ENCODE peak calls at places on chromosomes 1 and 21, in seven cellular contexts. One of them, this sample, is unnamed.

GRCh38 chr1:66436378-66437135 is 97.4 kb upstream of the SGIP1 start:
- DNase-seq in activated naive CD4-positive, alpha-beta T cell treated with Interleukin-2 at 50 U/mL for 16 hours: peak; percentile 68
- DNase-seq in effector CD8-positive, alpha-beta T cell: no peak
- DNase-seq in HTR-8/SVneo: peak; percentile 24
- DNase-seq in CD8-positive, alpha-beta T cell: no peak
- DNase-seq in A673: peak; percentile 46
- DNase-seq in AG09309: peak; percentile 88
- DNase-seq in this sample: no peak

GRCh38 chr1:41900611-41901444 is 17.9 kb downstream of the HIVEP3 start:
- DNase-seq in activated naive CD4-positive, alpha-beta T cell treated with Interleukin-2 at 50 U/mL for 16 hours: no peak
- DNase-seq in effector CD8-positive, alpha-beta T cell: no peak
- DNase-seq in HTR-8/SVneo: peak; percentile 57
- DNase-seq in CD8-positive, alpha-beta T cell: no peak
- DNase-seq in A673: no peak
- DNase-seq in AG09309: no peak
- DNase-seq in this sample: no peak

GRCh38 chr1:160519542-160520435 is 3.3 kb downstream of the SLAMF6 start:
- DNase-seq in activated naive CD4-positive, alpha-beta T cell treated with Interleukin-2 at 50 U/mL for 16 hours: peak; percentile 26
- DNase-seq in effector CD8-positive, alpha-beta T cell: no peak
- DNase-seq in HTR-8/SVneo: no peak
- DNase-seq in CD8-positive, alpha-beta T cell: no peak
- DNase-seq in A673: no peak
- DNase-seq in AG09309: no peak
- DNase-seq in this sample: no peak

GRCh38 chr1:176379626-176380339 is 83.2 kb upstream of the PAPPA2 start:
- DNase-seq in activated naive CD4-positive, alpha-beta T cell treated with Interleukin-2 at 50 U/mL for 16 hours: no peak
- DNase-seq in effector CD8-positive, alpha-beta T cell: no peak
- DNase-seq in HTR-8/SVneo: no peak
- DNase-seq in CD8-positive, alpha-beta T cell: no peak
- DNase-seq in A673: no peak
- DNase-seq in AG09309: no peak
- DNase-seq in this sample: no peak

GRCh38 chr21:17196619-17197018 is 316.2 kb upstream of the CXADR start:
- DNase-seq in activated naive CD4-positive, alpha-beta T cell treated with Interleukin-2 at 50 U/mL for 16 hours: no peak
- DNase-seq in effector CD8-positive, alpha-beta T cell: no peak
- DNase-seq in HTR-8/SVneo: no peak
- DNase-seq in CD8-positive, alpha-beta T cell: no peak
- DNase-seq in A673: no peak
- DNase-seq in AG09309: no peak
- DNase-seq in this sample: no peak

GRCh38 chr1:9289724-9290493 is 2.8 kb upstream of the SPSB1 start:
- DNase-seq in activated naive CD4-positive, alpha-beta T cell treated with Interleukin-2 at 50 U/mL for 16 hours: peak; percentile 39
- DNase-seq in effector CD8-positive, alpha-beta T cell: no peak
- DNase-seq in HTR-8/SVneo: peak; percentile 53
- DNase-seq in CD8-positive, alpha-beta T cell: no peak
- DNase-seq in A673: peak; percentile 41
- DNase-seq in AG09309: peak; percentile 85
- DNase-seq in this sample: no peak

GRCh38 chr1:152811050-152811449 is 721 bp upstream of the LCE1B start:
- DNase-seq in activated naive CD4-positive, alpha-beta T cell treated with Interleukin-2 at 50 U/mL for 16 hours: no peak
- DNase-seq in effector CD8-positive, alpha-beta T cell: no peak
- DNase-seq in HTR-8/SVneo: no peak
- DNase-seq in CD8-positive, alpha-beta T cell: no peak
- DNase-seq in A673: no peak
- DNase-seq in AG09309: no peak
- DNase-seq in this sample: no peak

GRCh38 chr1:31989964-31990363 is 23.7 kb upstream of the KHDRBS1 start:
- DNase-seq in activated naive CD4-positive, alpha-beta T cell treated with Interleukin-2 at 50 U/mL for 16 hours: no peak
- DNase-seq in effector CD8-positive, alpha-beta T cell: no peak
- DNase-seq in HTR-8/SVneo: no peak
- DNase-seq in CD8-positive, alpha-beta T cell: no peak
- DNase-seq in A673: no peak
- DNase-seq in AG09309: no peak
- DNase-seq in this sample: no peak

GRCh38 chr1:41426201-41426890 is 58.1 kb downstream of the EDN2 start:
- DNase-seq in activated naive CD4-positive, alpha-beta T cell treated with Interleukin-2 at 50 U/mL for 16 hours: no peak
- DNase-seq in effector CD8-positive, alpha-beta T cell: no peak
- DNase-seq in HTR-8/SVneo: no peak
- DNase-seq in CD8-positive, alpha-beta T cell: no peak
- DNase-seq in A673: no peak
- DNase-seq in AG09309: no peak
- DNase-seq in this sample: no peak

GRCh38 chr1:226001852-226002666 is 2.9 kb upstream of the SDE2 start:
- DNase-seq in activated naive CD4-positive, alpha-beta T cell treated with Interleukin-2 at 50 U/mL for 16 hours: peak; percentile 30
- DNase-seq in effector CD8-positive, alpha-beta T cell: peak; percentile 44
- DNase-seq in HTR-8/SVneo: no peak
- DNase-seq in CD8-positive, alpha-beta T cell: peak; percentile 58
- DNase-seq in A673: peak; percentile 58
- DNase-seq in AG09309: no peak
- DNase-seq in this sample: peak; percentile 47

GRCh38 chr1:43936470-43937151 is 3.0 kb downstream of the ARTN start:
- DNase-seq in activated naive CD4-positive, alpha-beta T cell treated with Interleukin-2 at 50 U/mL for 16 hours: no peak
- DNase-seq in effector CD8-positive, alpha-beta T cell: no peak
- DNase-seq in HTR-8/SVneo: no peak
- DNase-seq in CD8-positive, alpha-beta T cell: no peak
- DNase-seq in A673: no peak
- DNase-seq in AG09309: no peak
- DNase-seq in this sample: no peak

GRCh38 chr1:172357753-172358152 is 62.7 kb upstream of the C1orf105 start:
- DNase-seq in activated naive CD4-positive, alpha-beta T cell treated with Interleukin-2 at 50 U/mL for 16 hours: no peak
- DNase-seq in effector CD8-positive, alpha-beta T cell: no peak
- DNase-seq in HTR-8/SVneo: no peak
- DNase-seq in CD8-positive, alpha-beta T cell: no peak
- DNase-seq in A673: peak; percentile 86
- DNase-seq in AG09309: no peak
- DNase-seq in this sample: no peak

This sample was measured in effector memory CD4-positive, alpha-beta T cell.